ENCODE peak calls at places on chromosomes 2 and 18, in five cellular contexts. T is trophoblast cell, F is neuronal stem cell, J is IMR-90, Q is H1. U is an unnamed sample.

GRCh38 chr2:241441492-241441891 is 66.9 kb downstream of the STK25 start:
- DNase-seq in T (no peak), F (no peak), J (no peak), Q (no peak), U (no peak)

GRCh38 chr2:175837046-175837445 is 165.0 kb downstream of the LNPK start:
- DNase-seq in T (peak), F (no peak), J (peak), Q (no peak), U (peak)

GRCh38 chr2:45237128-45237527 is 227.9 kb upstream of the SIX2 start:
- DNase-seq in T (no peak), F (no peak), J (peak), Q (no peak), U (peak)

GRCh38 chr2:159209341-159210306 is 76.9 kb downstream of the WDSUB1 start:
- DNase-seq in T (no peak), F (no peak), J (no peak), Q (no peak), U (no peak)

GRCh38 chr2:200226652-200227426 is 79.7 kb upstream of the SPATS2L start:
- DNase-seq in T (no peak), F (no peak), J (no peak), Q (no peak), U (no peak)

GRCh38 chr2:130976591-130977237 is 116.5 kb downstream of the FAM168B start:
- DNase-seq in T (no peak), F (no peak), J (no peak), Q (no peak), U (no peak)

GRCh38 chr18:21243041-21243431 is 1.0 kb downstream of the GREB1L start:
- DNase-seq in T (no peak), F (no peak), J (no peak), Q (no peak), U (peak)

GRCh38 chr2:76978064-76978463 is 544.1 kb downstream of the LRRTM4 start:
- DNase-seq in T (no peak), F (no peak), J (no peak), Q (no peak), U (peak)

GRCh38 chr2:223503746-223504145 is 98.4 kb downstream of the SCG2 start:
- DNase-seq in T (no peak), F (no peak), J (no peak), Q (no peak), U (no peak)

GRCh38 chr2:190093793-190094192 is 31.3 kb upstream of the MSTN start:
- DNase-seq in T (no peak), F (no peak), J (peak), Q (no peak), U (peak)

GRCh38 chr18:11009869-11010268 is 139.5 kb downstream of the PIEZO2 start:
- DNase-seq in T (no peak), F (no peak), J (no peak), Q (no peak), U (no peak)

GRCh38 chr2:176686328-176686727 is 417.1 kb downstream of the MTX2 start:
- DNase-seq in T (no peak), F (no peak), J (no peak), Q (no peak), U (no peak)

GRCh38 chr2:168116448-168116847 is 130.9 kb downstream of the STK39 start:
- DNase-seq in T (no peak), F (no peak), J (peak), Q (no peak), U (peak)

GRCh38 chr2:238884812-238885408 is 37.0 kb downstream of the TWIST2 start:
- DNase-seq in T (no peak), F (no peak), J (no peak), Q (no peak), U (no peak)

GRCh38 chr2:20599001-20599600 is 51.8 kb downstream of the HS1BP3 start:
- DNase-seq in T (no peak), F (no peak), J (no peak), Q (no peak), U (no peak)

GRCh38 chr2:20600756-20601325 is 50.1 kb downstream of the HS1BP3 start:
- DNase-seq in T (no peak), F (no peak), J (no peak), Q (no peak), U (no peak)

GRCh38 chr2:20597868-20598183 is 53.1 kb downstream of the HS1BP3 start:
- DNase-seq in T (no peak), F (no peak), J (no peak), Q (no peak), U (no peak)

GRCh38 chr2:20596973-20597867 is 53.7 kb downstream of the HS1BP3 start:
- DNase-seq in T (no peak), F (no peak), J (no peak), Q (no peak), U (peak)

GRCh38 chr2:20599861-20600461 is 50.9 kb downstream of the HS1BP3 start:
- DNase-seq in T (no peak), F (peak), J (no peak), Q (no peak), U (no peak)
- H3K14ac ChIP-seq in T (peak), F (no peak), J (peak), Q (no peak), U (peak)

GRCh38 chr2:25981596-25982272 is 563 bp downstream of the KIF3C start:
- DNase-seq in T (no peak), F (no peak), J (no peak), Q (no peak), U (no peak)
- H3K9ac ChIP-seq in T (peak), F (peak), J (peak), Q (peak), U (peak)

GRCh38 chr2:29108225-29108624 is 7.0 kb upstream of the CLIP4 start:
- DNase-seq in T (peak), F (no peak), J (peak), Q (no peak), U (peak)
- H3K4me3 ChIP-seq in T (no peak), F (no peak), J (peak), Q (no peak), U (no peak)

GRCh38 chr2:96530144-96530430 is 6.5 kb upstream of the ARID5A start:
- DNase-seq in T (no peak), F (no peak), J (no peak), Q (no peak), U (no peak)

GRCh38 chr2:96531872-96532505 is 4.6 kb upstream of the ARID5A start:
- DNase-seq in T (peak), F (peak), J (peak), Q (no peak), U (peak)

GRCh38 chr2:96529376-96530143 is 7.0 kb upstream of the ARID5A start:
- DNase-seq in T (no peak), F (no peak), J (no peak), Q (no peak), U (no peak)

GRCh38 chr2:96531366-96531765 is 5.2 kb upstream of the ARID5A start:
- DNase-seq in T (no peak), F (no peak), J (no peak), Q (no peak), U (no peak)

GRCh38 chr2:96530474-96531357 is 5.8 kb upstream of the ARID5A start:
- DNase-seq in T (no peak), F (no peak), J (no peak), Q (no peak), U (peak)
- H3K14ac ChIP-seq in T (no peak), F (no peak), J (no peak), Q (no peak), U (no peak)

GRCh38 chr2:229443869-229444268 is 172.8 kb upstream of the PID1 start:
- DNase-seq in T (no peak), F (no peak), J (no peak), Q (no peak), U (no peak)
- H3K9ac ChIP-seq in T (no peak), F (no peak), J (no peak), Q (no peak), U (peak)

GRCh38 chr2:165274698-165275097 is 35.5 kb downstream of the SCN2A start:
- DNase-seq in T (no peak), F (no peak), J (no peak), Q (no peak), U (no peak)
- H3K4me3 ChIP-seq in T (no peak), F (no peak), J (no peak), Q (no peak), U (no peak)

DNA sequence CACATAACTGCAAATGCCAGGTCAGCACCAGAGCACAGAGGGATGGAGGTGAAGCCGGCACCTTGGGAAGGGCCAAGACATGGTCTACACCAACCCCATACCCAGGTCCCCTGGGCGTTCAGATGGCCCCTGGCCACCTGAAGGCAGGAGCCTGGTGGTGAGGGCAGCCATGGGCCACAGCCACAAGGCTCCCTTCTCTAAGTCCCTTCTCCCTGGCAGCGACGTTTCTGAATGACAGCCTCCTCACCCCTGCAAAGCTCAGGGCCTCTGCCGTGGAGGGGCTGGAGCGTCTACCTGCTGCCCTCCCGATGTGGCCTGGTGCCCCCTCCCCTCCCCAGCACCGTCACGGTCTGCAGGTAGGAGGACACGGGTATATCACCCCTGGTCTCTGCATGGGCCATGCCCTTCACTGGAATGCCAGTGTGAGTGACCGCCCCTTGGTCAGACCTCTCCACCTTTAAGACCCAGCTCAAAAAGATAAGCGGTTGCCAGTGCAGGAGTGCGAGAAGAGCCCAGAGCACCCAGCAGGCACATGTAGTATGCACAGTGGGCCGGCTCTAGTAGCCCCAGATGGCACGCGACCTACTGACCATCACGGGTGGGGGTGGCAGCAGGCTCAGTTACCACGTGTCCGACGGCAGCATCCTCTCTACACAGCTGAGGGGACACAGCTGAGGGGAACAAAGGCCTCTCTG is 46.6 kb downstream of the HS6ST1 start:
- DNase-seq in T (no peak), F (no peak), J (no peak), Q (no peak), U (no peak)
- H3K14ac ChIP-seq in T (no peak), F (peak), J (no peak), Q (no peak), U (no peak)

DNA sequence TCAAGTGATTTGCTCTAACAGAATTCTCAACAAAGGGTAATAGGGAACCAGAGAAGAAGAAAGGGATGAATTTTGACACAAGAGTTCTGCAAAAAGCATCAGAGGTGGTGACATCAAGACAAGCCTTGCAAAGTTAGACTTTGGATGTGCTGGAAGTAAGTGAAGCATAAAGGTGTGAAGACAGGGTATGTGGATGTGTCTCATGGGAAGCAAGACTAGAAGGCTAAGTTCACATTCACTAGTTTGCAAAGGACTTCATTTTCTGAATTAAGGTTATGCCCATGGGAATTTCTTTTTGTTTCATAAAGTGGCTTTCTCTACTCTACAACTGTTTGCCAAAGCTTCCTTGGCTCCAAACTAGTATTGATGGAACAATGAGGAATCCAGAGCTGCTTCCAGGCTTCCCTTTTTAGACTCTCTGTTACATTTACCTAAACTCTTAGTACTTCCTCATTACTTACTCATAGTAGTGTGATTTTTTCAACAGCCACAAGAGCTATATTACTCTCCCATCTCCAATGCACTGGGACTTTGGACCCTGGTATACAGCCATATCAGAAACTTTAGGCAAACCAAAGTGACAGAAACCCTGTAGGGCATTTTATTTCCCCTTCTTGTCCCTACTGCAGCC is 21.1 kb upstream of the IHH start:
- DNase-seq in T (no peak), F (no peak), J (no peak), Q (no peak), U (no peak)
- H3K9ac ChIP-seq in T (no peak), F (no peak), J (no peak), Q (no peak), U (no peak)

GRCh38 chr2:28399289-28399688 is 6.6 kb downstream of the FOSL2 start:
- DNase-seq in T (no peak), F (no peak), J (no peak), Q (no peak), U (no peak)

GRCh38 chr2:28399946-28400345 is 7.3 kb downstream of the FOSL2 start:
- DNase-seq in T (no peak), F (no peak), J (no peak), Q (no peak), U (no peak)

GRCh38 chr2:28400434-28400833 is 7.8 kb downstream of the FOSL2 start:
- DNase-seq in T (no peak), F (no peak), J (no peak), Q (no peak), U (no peak)

GRCh38 chr2:28397043-28397381 is 4.4 kb downstream of the FOSL2 start:
- DNase-seq in T (no peak), F (no peak), J (no peak), Q (no peak), U (no peak)

DNA sequence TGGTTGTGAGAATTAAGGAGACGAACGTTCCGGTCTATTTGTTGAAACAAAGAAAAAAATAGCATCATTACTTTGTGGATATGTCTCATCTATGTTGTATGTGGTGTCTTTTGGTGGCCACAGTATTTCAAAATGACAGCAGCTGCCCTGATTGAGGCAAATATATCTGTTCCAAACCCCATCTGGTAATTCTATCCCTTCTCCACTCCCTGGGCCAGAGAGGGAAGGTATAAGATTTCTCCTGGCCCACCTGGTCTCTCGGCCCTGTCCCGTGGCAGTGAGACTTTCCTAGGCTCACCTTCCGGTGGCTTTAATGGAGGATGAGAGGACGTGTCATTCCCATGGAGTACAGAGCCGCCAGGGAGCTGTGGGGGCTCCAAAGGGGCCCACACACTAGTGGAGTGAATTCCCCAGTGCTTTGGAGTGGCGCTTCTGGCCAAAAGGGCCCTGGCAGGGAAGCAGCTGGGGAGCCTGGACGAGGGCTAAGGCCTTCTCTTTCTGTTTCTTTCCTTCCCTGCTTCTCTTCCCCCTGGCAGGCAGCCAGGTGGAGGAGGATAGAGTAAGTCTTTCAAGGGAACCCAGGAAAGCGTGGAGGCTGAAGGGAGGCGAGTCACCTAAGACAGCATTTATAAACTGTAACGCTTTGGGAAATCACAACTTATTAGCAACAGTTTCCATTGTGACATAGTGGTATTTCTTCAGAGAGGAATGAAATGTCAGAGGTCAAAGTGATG is 5.6 kb downstream of the FOSL2 start:
- DNase-seq in T (no peak), F (no peak), J (peak), Q (no peak), U (peak)
- H3K4me3 ChIP-seq in T (no peak), F (no peak), J (peak), Q (no peak), U (no peak)

DNA sequence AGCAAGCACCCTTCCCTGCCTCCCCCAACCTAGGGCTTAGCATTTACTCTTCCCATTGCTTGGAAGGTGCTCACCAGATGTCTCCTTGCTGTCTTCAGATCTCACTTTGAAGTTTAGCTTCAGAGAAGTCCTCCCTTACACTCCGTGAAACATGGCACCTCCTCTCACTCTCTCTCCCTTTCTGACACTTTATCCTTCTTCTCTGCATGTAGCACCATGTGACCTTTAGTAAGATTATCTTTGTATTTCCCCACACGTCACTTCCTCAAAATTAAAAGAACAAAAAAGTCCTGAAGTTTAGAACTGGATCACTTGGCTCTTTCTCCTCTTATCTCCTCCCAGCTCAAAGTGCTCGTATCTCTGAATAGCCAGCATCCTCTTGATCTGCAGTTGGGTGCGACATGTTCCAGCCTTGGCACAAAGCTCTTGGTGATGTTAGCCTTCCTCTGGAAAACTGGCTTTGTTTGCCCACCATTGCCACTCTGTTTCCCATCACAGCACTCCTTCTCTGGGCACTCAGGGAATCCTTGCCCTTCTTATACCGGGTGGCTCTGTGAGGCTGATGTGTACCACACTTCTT is 40.6 kb upstream of the EPAS1 start:
- DNase-seq in T (no peak), F (no peak), J (no peak), Q (no peak), U (no peak)
- H3K14ac ChIP-seq in T (no peak), F (no peak), J (peak), Q (no peak), U (no peak)

U was measured in mesenchymal stem cell.